ENCODE peak calls at places on chromosomes 5 and 9, in six cellular contexts. One of them, this sample, is unnamed.

GRCh38 chr9:110814159-110814558 is 145.6 kb downstream of the MUSK start:
- DNase-seq in HS-27A: no peak
- DNase-seq in HTR-8/SVneo: peak
- DNase-seq in GM23248: no peak
- DNase-seq in glomerular endothelial cell: no peak
- DNase-seq in progenitor cell of endocrine pancreas: no peak
- DNase-seq in this sample: no peak

GRCh38 chr9:33159058-33159759 is 7.9 kb downstream of the B4GALT1 start:
- DNase-seq in HS-27A: no peak
- DNase-seq in HTR-8/SVneo: no peak
- DNase-seq in GM23248: peak
- DNase-seq in glomerular endothelial cell: no peak
- DNase-seq in progenitor cell of endocrine pancreas: no peak
- DNase-seq in this sample: peak

GRCh38 chr5:53942724-53943123 is 367.6 kb downstream of the ARL15 start:
- DNase-seq in HS-27A: no peak
- DNase-seq in HTR-8/SVneo: peak
- DNase-seq in GM23248: peak
- DNase-seq in glomerular endothelial cell: peak
- DNase-seq in progenitor cell of endocrine pancreas: no peak
- DNase-seq in this sample: no peak

GRCh38 chr9:130870491-130871381 is 25.9 kb downstream of the QRFP start:
- DNase-seq in HS-27A: no peak
- DNase-seq in HTR-8/SVneo: no peak
- DNase-seq in GM23248: no peak
- DNase-seq in glomerular endothelial cell: no peak
- DNase-seq in progenitor cell of endocrine pancreas: no peak
- DNase-seq in this sample: peak

GRCh38 chr9:108671156-108671555 is 184.6 kb downstream of the ACTL7B start:
- DNase-seq in HS-27A: no peak
- DNase-seq in HTR-8/SVneo: no peak
- DNase-seq in GM23248: peak
- DNase-seq in glomerular endothelial cell: no peak
- DNase-seq in progenitor cell of endocrine pancreas: no peak
- DNase-seq in this sample: no peak

GRCh38 chr9:109903515-109904138 is 123.6 kb downstream of the PALM2AKAP2 start:
- DNase-seq in HS-27A: peak
- DNase-seq in HTR-8/SVneo: peak
- DNase-seq in GM23248: peak
- DNase-seq in glomerular endothelial cell: no peak
- DNase-seq in progenitor cell of endocrine pancreas: peak
- DNase-seq in this sample: peak

GRCh38 chr5:91556-92263 is at the start of gene PLEKHG4B:
- DNase-seq in HS-27A: no peak
- DNase-seq in HTR-8/SVneo: peak
- DNase-seq in GM23248: peak
- DNase-seq in glomerular endothelial cell: no peak
- DNase-seq in progenitor cell of endocrine pancreas: peak
- DNase-seq in this sample: no peak

GRCh38 chr5:61402970-61403369 is 70.9 kb downstream of the ZSWIM6 start:
- DNase-seq in HS-27A: no peak
- DNase-seq in HTR-8/SVneo: no peak
- DNase-seq in GM23248: no peak
- DNase-seq in glomerular endothelial cell: no peak
- DNase-seq in progenitor cell of endocrine pancreas: no peak
- DNase-seq in this sample: no peak

GRCh38 chr5:68086857-68087256 is 128.7 kb upstream of the PIK3R1 start:
- DNase-seq in HS-27A: no peak
- DNase-seq in HTR-8/SVneo: no peak
- DNase-seq in GM23248: peak
- DNase-seq in glomerular endothelial cell: peak
- DNase-seq in progenitor cell of endocrine pancreas: no peak
- DNase-seq in this sample: no peak

GRCh38 chr9:16869961-16870605 is 387 bp downstream of the BNC2 start:
- DNase-seq in HS-27A: no peak
- DNase-seq in HTR-8/SVneo: no peak
- DNase-seq in GM23248: peak
- DNase-seq in glomerular endothelial cell: no peak
- DNase-seq in progenitor cell of endocrine pancreas: peak
- DNase-seq in this sample: no peak

GRCh38 chr5:142529626-142530278 is 156.1 kb downstream of the FGF1 start:
- DNase-seq in HS-27A: no peak
- DNase-seq in HTR-8/SVneo: peak
- DNase-seq in GM23248: peak
- DNase-seq in glomerular endothelial cell: peak
- DNase-seq in progenitor cell of endocrine pancreas: no peak
- DNase-seq in this sample: peak

GRCh38 chr5:44691811-44692210 is 116.9 kb upstream of the MRPS30 start:
- DNase-seq in HS-27A: no peak
- DNase-seq in HTR-8/SVneo: no peak
- DNase-seq in GM23248: no peak
- DNase-seq in glomerular endothelial cell: no peak
- DNase-seq in progenitor cell of endocrine pancreas: no peak
- DNase-seq in this sample: no peak

GRCh38 chr5:142014911-142015584 is 2.2 kb upstream of the GNPDA1 start:
- DNase-seq in HS-27A: no peak
- DNase-seq in HTR-8/SVneo: peak
- DNase-seq in GM23248: peak
- DNase-seq in glomerular endothelial cell: peak
- DNase-seq in progenitor cell of endocrine pancreas: no peak
- DNase-seq in this sample: peak

GRCh38 chr5:25716680-25717079 is 1071.9 kb upstream of the CDH10 start:
- DNase-seq in HS-27A: no peak
- DNase-seq in HTR-8/SVneo: no peak
- DNase-seq in GM23248: no peak
- DNase-seq in glomerular endothelial cell: no peak
- DNase-seq in progenitor cell of endocrine pancreas: no peak
- DNase-seq in this sample: no peak

GRCh38 chr9:134210908-134211810 is 46.8 kb upstream of the RNU6ATAC start:
- DNase-seq in HS-27A: no peak
- DNase-seq in HTR-8/SVneo: no peak
- DNase-seq in GM23248: no peak
- DNase-seq in glomerular endothelial cell: no peak
- DNase-seq in progenitor cell of endocrine pancreas: no peak
- DNase-seq in this sample: no peak

GRCh38 chr9:136882109-136882946 is 4.0 kb upstream of the TRAF2 start:
- DNase-seq in HS-27A: no peak
- DNase-seq in HTR-8/SVneo: peak
- DNase-seq in GM23248: peak
- DNase-seq in glomerular endothelial cell: no peak
- DNase-seq in progenitor cell of endocrine pancreas: no peak
- DNase-seq in this sample: peak

GRCh38 chr9:134291452-134291881 is 34.8 kb upstream of the RXRA start:
- DNase-seq in HS-27A: no peak
- DNase-seq in HTR-8/SVneo: no peak
- DNase-seq in GM23248: no peak
- DNase-seq in glomerular endothelial cell: no peak
- DNase-seq in progenitor cell of endocrine pancreas: no peak
- DNase-seq in this sample: no peak

GRCh38 chr5:53423724-53424123 is 56.7 kb upstream of the FST start:
- DNase-seq in HS-27A: no peak
- DNase-seq in HTR-8/SVneo: no peak
- DNase-seq in GM23248: peak
- DNase-seq in glomerular endothelial cell: no peak
- DNase-seq in progenitor cell of endocrine pancreas: no peak
- DNase-seq in this sample: no peak

GRCh38 chr5:79235222-79235577 is 731 bp upstream of the JMY start:
- DNase-seq in HS-27A: no peak
- DNase-seq in HTR-8/SVneo: no peak
- DNase-seq in GM23248: peak
- DNase-seq in glomerular endothelial cell: no peak
- DNase-seq in progenitor cell of endocrine pancreas: no peak
- DNase-seq in this sample: no peak

GRCh38 chr9:116156621-116157314 is 3.2 kb downstream of the PAPPA start:
- DNase-seq in HS-27A: no peak
- DNase-seq in HTR-8/SVneo: no peak
- DNase-seq in GM23248: peak
- DNase-seq in glomerular endothelial cell: no peak
- DNase-seq in progenitor cell of endocrine pancreas: no peak
- DNase-seq in this sample: peak

GRCh38 chr9:114287763-114288232 is 35.1 kb upstream of the ORM1 start:
- DNase-seq in HS-27A: no peak
- DNase-seq in HTR-8/SVneo: no peak
- DNase-seq in GM23248: no peak
- DNase-seq in glomerular endothelial cell: no peak
- DNase-seq in progenitor cell of endocrine pancreas: no peak
- DNase-seq in this sample: no peak

GRCh38 chr5:56159521-56159947 is 73.6 kb downstream of the ANKRD55 start:
- DNase-seq in HS-27A: no peak
- DNase-seq in HTR-8/SVneo: no peak
- DNase-seq in GM23248: no peak
- DNase-seq in glomerular endothelial cell: no peak
- DNase-seq in progenitor cell of endocrine pancreas: no peak
- DNase-seq in this sample: no peak

This sample was measured in Caki2.